ENCODE peak calls at places on chromosomes 5 and 9, in nine cellular contexts. S is pancreas, F is uterus, T is astrocyte of the spinal cord, U is epithelial cell of esophagus, B is neuronal stem cell, V is cardiac muscle cell, A is PC-3, G is heart right ventricle. Y is an unnamed sample.

GRCh38 chr9:27371382-27371781 is 74.4 kb upstream of the EQTN start:
- DNase-seq in S (peak), F (no peak), T (no peak), U (peak), B (no peak), V (no peak), A (peak), G (no peak), Y (no peak)

GRCh38 chr9:108634669-108635462 is 220.9 kb downstream of the ACTL7B start:
- DNase-seq in S (no peak), F (no peak), T (no peak), U (peak), B (no peak), V (peak), A (peak), G (no peak), Y (no peak)

GRCh38 chr9:4491621-4491975 is 1.3 kb downstream of the SLC1A1 start:
- DNase-seq in S (no peak), F (no peak), T (no peak), U (peak), B (no peak), V (no peak), A (peak), G (no peak), Y (no peak)

GRCh38 chr5:170648546-170648945 is 135.0 kb upstream of the GABRP start:
- DNase-seq in S (no peak), F (no peak), T (peak), U (peak), B (no peak), V (no peak), A (no peak), G (no peak), Y (no peak)

GRCh38 chr5:88785396-88786216 is 97.4 kb downstream of the MEF2C start:
- DNase-seq in S (peak), F (peak), T (peak), U (peak), B (no peak), V (peak), A (peak), G (no peak), Y (no peak)

GRCh38 chr9:14616188-14616982 is 76.8 kb downstream of the ZDHHC21 start:
- DNase-seq in S (no peak), F (no peak), T (peak), U (peak), B (peak), V (peak), A (peak), G (no peak), Y (peak)

GRCh38 chr5:136133416-136134383 is 1.1 kb downstream of the SMAD5 start:
- DNase-seq in S (peak), F (peak), T (peak), U (peak), B (peak), V (peak), A (peak), G (peak), Y (peak)

GRCh38 chr5:133753856-133754255 is 141.5 kb upstream of the FSTL4 start:
- DNase-seq in S (no peak), F (no peak), T (no peak), U (peak), B (no peak), V (no peak), A (peak), G (no peak), Y (peak)

GRCh38 chr9:87498046-87498815 is 564 bp downstream of the DAPK1 start:
- DNase-seq in S (peak), F (peak), T (peak), U (peak), B (peak), V (peak), A (no peak), G (peak), Y (no peak)

GRCh38 chr5:95283761-95284511 is 958 bp downstream of the MCTP1 start:
- DNase-seq in S (peak), F (no peak), T (peak), U (peak), B (peak), V (peak), A (peak), G (peak), Y (no peak)

GRCh38 chr9:17531642-17532254 is 47.1 kb upstream of the SH3GL2 start:
- DNase-seq in S (no peak), F (no peak), T (peak), U (peak), B (peak), V (peak), A (peak), G (no peak), Y (no peak)

GRCh38 chr9:126154182-126154827 is 172.3 kb upstream of the MVB12B start:
- DNase-seq in S (no peak), F (no peak), T (no peak), U (no peak), B (no peak), V (no peak), A (no peak), G (no peak), Y (no peak)

GRCh38 chr5:113204525-113205161 is 228.0 kb downstream of the DCP2 start:
- DNase-seq in S (no peak), F (peak), T (peak), U (peak), B (no peak), V (peak), A (peak), G (peak), Y (no peak)

GRCh38 chr5:72611111-72611724 is 104.0 kb upstream of the ZNF366 start:
- DNase-seq in S (peak), F (peak), T (peak), U (peak), B (peak), V (peak), A (peak), G (peak), Y (peak)

GRCh38 chr9:83186354-83186753 is 123.4 kb upstream of the RASEF start:
- DNase-seq in S (no peak), F (no peak), T (no peak), U (no peak), B (no peak), V (no peak), A (no peak), G (no peak), Y (no peak)

GRCh38 chr5:175854231-175855040 is 16.9 kb upstream of the CPLX2 start:
- DNase-seq in S (no peak), F (no peak), T (no peak), U (no peak), B (no peak), V (no peak), A (no peak), G (no peak), Y (no peak)

GRCh38 chr9:134375430-134376385 is 49.5 kb downstream of the RXRA start:
- DNase-seq in S (no peak), F (no peak), T (peak), U (no peak), B (no peak), V (peak), A (no peak), G (peak), Y (no peak)

GRCh38 chr5:76225316-76225715 is 142.1 kb downstream of the SV2C start:
- DNase-seq in S (no peak), F (no peak), T (no peak), U (no peak), B (no peak), V (no peak), A (no peak), G (no peak), Y (no peak)

GRCh38 chr5:34436761-34437501 is 219.2 kb upstream of the RAI14 start:
- DNase-seq in S (no peak), F (no peak), T (no peak), U (no peak), B (no peak), V (no peak), A (no peak), G (no peak), Y (no peak)

GRCh38 chr9:77015291-77016048 is 4.0 kb upstream of the FOXB2 start:
- DNase-seq in S (no peak), F (no peak), T (no peak), U (no peak), B (no peak), V (no peak), A (no peak), G (no peak), Y (no peak)

GRCh38 chr5:108743344-108743743 is 4.4 kb upstream of the FER start:
- DNase-seq in S (no peak), F (no peak), T (no peak), U (no peak), B (peak), V (peak), A (no peak), G (no peak), Y (no peak)

GRCh38 chr5:102119252-102119651 is 176.8 kb downstream of the SLCO4C1 start:
- DNase-seq in S (no peak), F (no peak), T (no peak), U (no peak), B (no peak), V (no peak), A (no peak), G (no peak), Y (no peak)

GRCh38 chr5:55308254-55308836 is 556 bp downstream of the MTREX start:
- DNase-seq in S (peak), F (no peak), T (peak), U (peak), B (peak), V (peak), A (no peak), G (no peak), Y (no peak)

DNA sequence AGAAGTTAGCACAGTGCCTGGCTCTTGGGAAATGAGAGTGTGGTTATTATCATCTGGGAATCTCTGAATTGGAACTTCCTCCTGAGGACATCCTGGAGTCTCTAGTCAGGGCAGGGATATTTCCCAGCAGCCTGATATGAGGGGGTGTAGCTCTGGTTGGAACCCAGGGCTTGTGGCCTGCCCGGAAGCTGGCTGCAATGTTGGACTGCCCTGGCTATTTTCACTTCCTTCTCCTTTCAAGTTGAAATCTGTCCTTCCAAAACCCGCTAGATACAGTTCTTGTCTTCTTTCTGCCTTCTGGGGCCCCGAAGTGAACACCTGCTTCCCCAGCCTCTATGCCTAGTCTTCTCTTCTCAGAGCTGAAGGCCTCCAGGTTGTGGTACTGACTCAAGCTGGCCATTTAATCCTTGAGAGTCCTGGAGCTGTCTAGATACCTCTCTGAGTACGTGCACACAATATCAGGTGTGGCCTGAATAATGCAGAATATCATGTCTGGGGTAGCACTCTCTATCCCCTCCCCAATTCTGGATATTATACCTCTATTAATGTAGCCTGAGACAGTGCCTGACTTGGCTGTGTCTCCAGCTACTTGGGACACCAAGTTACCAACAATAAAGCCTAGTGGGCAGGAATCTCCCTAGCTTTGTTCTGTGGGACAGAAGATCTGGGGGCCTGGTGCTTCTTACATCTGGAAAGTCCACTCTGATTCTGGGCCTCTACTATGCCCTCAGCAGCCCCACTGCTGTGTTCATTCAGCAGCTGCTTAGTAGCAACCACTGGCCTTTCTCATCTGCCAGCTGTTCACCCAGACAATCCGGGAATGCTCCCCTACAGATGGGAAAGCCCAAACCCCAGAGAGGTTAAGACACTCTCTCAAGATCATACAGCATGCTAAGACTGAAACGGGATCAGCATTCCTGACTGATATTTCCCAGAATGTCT is 45.0 kb downstream of the SLC6A7 start:
- DNase-seq in S (no peak), F (no peak), T (no peak), U (no peak), B (no peak), V (peak), A (no peak), G (no peak), Y (no peak)
- H3K4me3 ChIP-seq in S (no peak), F (no peak), T (no peak), U (no peak), B (no peak), V (no peak), A (no peak), G (no peak), Y (no peak)

GRCh38 chr9:120929392-120929791 is 2.8 kb upstream of the TRAF1 start:
- DNase-seq in S (no peak), F (no peak), T (no peak), U (no peak), B (no peak), V (no peak), A (no peak), G (no peak), Y (no peak)

GRCh38 chr9:120932086-120932818 is 5.7 kb upstream of the TRAF1 start:
- DNase-seq in S (no peak), F (no peak), T (no peak), U (no peak), B (no peak), V (no peak), A (no peak), G (no peak), Y (no peak)

GRCh38 chr9:120928720-120929389 is 2.3 kb upstream of the TRAF1 start:
- DNase-seq in S (peak), F (peak), T (peak), U (peak), B (peak), V (peak), A (no peak), G (peak), Y (no peak)

GRCh38 chr9:120933310-120934044 is 6.9 kb upstream of the TRAF1 start:
- DNase-seq in S (no peak), F (no peak), T (no peak), U (no peak), B (no peak), V (no peak), A (no peak), G (no peak), Y (no peak)

DNA sequence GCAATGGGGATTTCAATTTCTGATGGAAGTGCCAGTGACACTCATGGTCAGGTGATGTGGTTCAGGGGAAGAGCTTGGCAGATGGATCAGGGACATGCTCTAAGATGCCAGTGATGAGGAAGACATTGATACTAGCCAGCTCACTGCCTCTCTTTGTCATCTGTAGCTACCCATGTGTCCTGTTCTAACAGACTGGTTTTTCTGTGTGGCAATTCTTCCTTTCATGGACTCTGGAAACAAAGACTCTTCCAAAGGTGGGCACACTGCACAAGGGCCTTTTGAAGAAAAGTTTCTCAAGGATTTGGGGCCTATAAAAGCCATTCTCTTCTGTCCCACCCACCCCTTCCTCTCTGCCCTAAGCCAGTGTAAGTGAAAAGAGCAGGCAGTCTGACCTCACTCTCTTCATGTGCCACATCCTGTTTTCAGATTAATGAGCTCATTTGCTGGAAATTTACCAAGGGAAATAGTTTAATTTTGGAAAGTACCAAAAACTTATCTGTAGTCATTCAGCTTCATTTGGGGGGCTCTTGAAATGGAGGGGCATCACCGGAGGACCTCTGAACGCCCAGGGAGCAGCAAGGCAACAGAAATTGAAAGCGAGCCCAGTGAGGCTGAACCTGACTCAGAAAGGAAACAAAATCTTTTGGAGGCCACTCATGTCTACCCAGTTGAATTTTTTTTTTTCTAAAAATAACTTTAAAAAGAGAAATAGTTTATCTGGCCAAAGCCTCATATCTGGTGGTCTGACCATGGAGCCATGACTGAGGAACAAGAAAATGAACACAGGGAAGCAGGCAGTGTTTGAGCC is 4.9 kb upstream of the TRAF1 start:
- DNase-seq in S (no peak), F (no peak), T (peak), U (peak), B (no peak), V (peak), A (peak), G (no peak), Y (no peak)
- H3K4me3 ChIP-seq in S (no peak), F (no peak), T (no peak), U (no peak), B (no peak), V (no peak), A (no peak), G (no peak), Y (no peak)

GRCh38 chr5:189486-189885 is 1.8 kb upstream of the LRRC14B start:
- DNase-seq in S (no peak), F (no peak), T (no peak), U (no peak), B (no peak), V (no peak), A (no peak), G (no peak), Y (no peak)

GRCh38 chr5:190366-191035 is 794 bp upstream of the LRRC14B start:
- DNase-seq in S (no peak), F (no peak), T (no peak), U (no peak), B (no peak), V (no peak), A (no peak), G (no peak), Y (no peak)

GRCh38 chr5:187617-188451 is 3.5 kb upstream of the LRRC14B start:
- DNase-seq in S (no peak), F (no peak), T (no peak), U (no peak), B (no peak), V (no peak), A (no peak), G (no peak), Y (no peak)

GRCh38 chr5:189976-190365 is 1.3 kb upstream of the LRRC14B start:
- DNase-seq in S (no peak), F (no peak), T (no peak), U (no peak), B (no peak), V (no peak), A (no peak), G (no peak), Y (no peak)

GRCh38 chr5:188488-189481 is 2.5 kb upstream of the LRRC14B start:
- DNase-seq in S (peak), F (peak), T (peak), U (peak), B (peak), V (peak), A (peak), G (peak), Y (no peak)
- H3K4me3 ChIP-seq in S (peak), F (peak), T (no peak), U (peak), B (no peak), V (no peak), A (peak), G (no peak), Y (peak)

GRCh38 chr9:124765439-124765835 is 5.7 kb downstream of the NR6A1 start:
- DNase-seq in S (no peak), F (no peak), T (no peak), U (no peak), B (no peak), V (no peak), A (no peak), G (no peak), Y (no peak)

GRCh38 chr9:124766326-124766725 is 4.8 kb downstream of the NR6A1 start:
- DNase-seq in S (no peak), F (no peak), T (no peak), U (no peak), B (no peak), V (no peak), A (no peak), G (no peak), Y (no peak)

GRCh38 chr9:124762633-124763032 is 8.5 kb downstream of the NR6A1 start:
- DNase-seq in S (no peak), F (no peak), T (no peak), U (no peak), B (no peak), V (no peak), A (no peak), G (no peak), Y (no peak)

GRCh38 chr9:124766815-124767554 is 4.1 kb downstream of the NR6A1 start:
- DNase-seq in S (no peak), F (no peak), T (no peak), U (no peak), B (no peak), V (no peak), A (no peak), G (no peak), Y (no peak)

GRCh38 chr9:124764774-124765438 is 6.2 kb downstream of the NR6A1 start:
- DNase-seq in S (no peak), F (no peak), T (no peak), U (peak), B (no peak), V (peak), A (peak), G (no peak), Y (no peak)
- H3K4me3 ChIP-seq in S (no peak), F (no peak), T (no peak), U (no peak), B (no peak), V (no peak), A (no peak), G (no peak), Y (no peak)

GRCh38 chr5:80192507-80193241 is 63.2 kb downstream of the SERINC5 start:
- DNase-seq in S (no peak), F (peak), T (no peak), U (no peak), B (no peak), V (peak), A (no peak), G (no peak), Y (no peak)
- H3K4me3 ChIP-seq in S (no peak), F (no peak), T (no peak), U (no peak), B (no peak), V (no peak), A (no peak), G (peak), Y (no peak)

DNA sequence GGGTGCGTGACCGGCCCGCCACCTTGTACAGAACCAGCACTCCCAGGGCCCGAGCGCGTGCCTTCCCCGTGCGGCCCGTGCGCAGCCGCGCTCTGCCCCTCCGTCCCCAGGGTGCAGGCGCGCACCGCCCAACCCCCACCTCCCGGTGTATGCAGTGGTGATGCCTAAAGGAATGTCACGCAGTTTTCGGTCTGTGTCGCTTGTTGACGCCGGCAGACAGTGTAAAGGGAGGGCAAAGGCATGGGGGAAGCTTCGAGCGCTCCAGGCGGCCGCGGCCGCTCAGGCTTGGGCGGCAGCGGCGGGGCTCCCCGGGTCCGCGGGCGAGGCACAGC is 1.3 kb downstream of the LRRC26 start:
- DNase-seq in S (no peak), F (no peak), T (no peak), U (no peak), B (no peak), V (no peak), A (no peak), G (no peak), Y (no peak)
- H3K4me3 ChIP-seq in S (peak), F (peak), T (no peak), U (peak), B (peak), V (peak), A (peak), G (peak), Y (peak)

Y was measured in LNCaP clone FGC.